ENCODE peak calls at places on chromosomes 2 and 18, in four cellular contexts. M, F, Q and R are unnamed samples.

GRCh38 chr18:55477537-55478300 is 110.3 kb downstream of the TCF4 start:
- DNase-seq in M (no peak), F (no peak), Q (no peak), R (no peak)

GRCh38 chr2:85697096-85697495 is 2.9 kb downstream of the GNLY start:
- DNase-seq in M (no peak), F (peak; percentile 32), Q (no peak), R (no peak)

GRCh38 chr2:36967236-36967876 is 1.0 kb upstream of the STRN start:
- DNase-seq in M (no peak), F (no peak), Q (no peak), R (no peak)

GRCh38 chr2:31136732-31137131 is 1.5 kb downstream of the GALNT14 start:
- DNase-seq in M (no peak), F (no peak), Q (no peak), R (peak; percentile 10)

GRCh38 chr2:133495226-133495625 is 73.0 kb downstream of the NCKAP5 start:
- DNase-seq in M (no peak), F (no peak), Q (no peak), R (no peak)

GRCh38 chr2:196464311-196464710 is 175.2 kb upstream of the CCDC150 start:
- DNase-seq in M (no peak), F (no peak), Q (no peak), R (no peak)

GRCh38 chr2:113977060-113977659 is 87.3 kb downstream of the ACTR3 start:
- DNase-seq in M (no peak), F (no peak), Q (no peak), R (no peak)

GRCh38 chr18:51029694-51030536 is at the start of gene SMAD4:
- DNase-seq in M (peak; percentile 99), F (peak; percentile 98), Q (peak; percentile 100), R (peak; percentile 99)

GRCh38 chr18:74273394-74273793 is 18.4 kb downstream of the CYB5A start:
- DNase-seq in M (no peak), F (no peak), Q (no peak), R (no peak)

GRCh38 chr2:22487036-22487435 is 897.9 kb upstream of the KLHL29 start:
- DNase-seq in M (no peak), F (no peak), Q (no peak), R (no peak)

GRCh38 chr2:39216495-39217191 is 27.1 kb downstream of the CDKL4 start:
- DNase-seq in M (no peak), F (no peak), Q (no peak), R (peak; percentile 6)

GRCh38 chr2:204205548-204205947 is 269.0 kb downstream of the ICOS start:
- DNase-seq in M (no peak), F (no peak), Q (peak; percentile 56), R (no peak)

GRCh38 chr2:102143450-102143985 is 972 bp downstream of the IL1R1 start:
- DNase-seq in M (no peak), F (peak; percentile 17), Q (no peak), R (no peak)

GRCh38 chr2:101354420-101354819 is 32.9 kb downstream of the CREG2 start:
- DNase-seq in M (no peak), F (peak; percentile 63), Q (no peak), R (no peak)

GRCh38 chr2:174591740-174592139 is 5.9 kb downstream of the WIPF1 start:
- DNase-seq in M (no peak), F (no peak), Q (no peak), R (no peak)

GRCh38 chr2:174593041-174593440 is 4.6 kb downstream of the WIPF1 start:
- DNase-seq in M (no peak), F (no peak), Q (no peak), R (no peak)

GRCh38 chr2:174590346-174590745 is 7.3 kb downstream of the WIPF1 start:
- DNase-seq in M (no peak), F (no peak), Q (no peak), R (no peak)

GRCh38 chr2:174589334-174589733 is 8.3 kb downstream of the WIPF1 start:
- DNase-seq in M (no peak), F (no peak), Q (no peak), R (no peak)

GRCh38 chr2:174590928-174591648 is 6.5 kb downstream of the WIPF1 start:
- DNase-seq in M (no peak), F (no peak), Q (no peak), R (no peak)
- H3K4me3 ChIP-seq in M (no peak overlapping the region), F (no peak overlapping the region), Q (no peak overlapping the region), R (no peak overlapping the region)

DNA sequence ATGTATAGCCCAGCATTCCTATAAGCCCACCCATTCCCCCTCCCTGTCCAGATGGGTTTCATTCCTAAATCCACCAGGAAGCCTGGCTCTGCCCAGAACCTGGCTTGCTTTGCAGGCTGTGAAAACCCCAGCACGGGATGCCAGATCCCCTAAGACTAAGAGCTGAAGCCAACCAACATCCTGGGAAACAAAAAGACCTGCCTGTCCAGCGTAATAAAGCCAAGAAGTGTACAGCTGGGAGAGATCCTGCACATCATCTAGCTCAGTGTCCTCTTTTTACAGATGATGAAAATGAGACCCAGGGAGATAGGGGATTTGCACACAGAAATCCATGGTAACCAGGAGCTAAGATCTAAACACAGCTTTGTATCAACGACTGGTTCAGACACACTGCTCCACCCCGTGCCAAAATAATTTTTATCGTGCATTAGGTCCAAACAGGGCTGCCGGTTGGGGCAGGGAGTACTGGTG is 3.0 kb downstream of the RND3 start:
- DNase-seq in M (no peak), F (no peak), Q (no peak), R (no peak)
- TF ChIP-seq POLR2AphosphoS5 in M (no peak), F (no peak), Q (no peak), R (no peak)

GRCh38 chr2:187435078-187435477 is 13.0 kb downstream of the CALCRL start:
- DNase-seq in M (no peak), F (no peak), Q (no peak), R (no peak)

GRCh38 chr2:187431911-187432310 is 16.1 kb downstream of the CALCRL start:
- DNase-seq in M (no peak), F (no peak), Q (no peak), R (no peak)

GRCh38 chr2:187438459-187438858 is 9.6 kb downstream of the CALCRL start:
- DNase-seq in M (no peak), F (no peak), Q (no peak), R (no peak)

GRCh38 chr2:187434342-187434785 is 13.7 kb downstream of the CALCRL start:
- DNase-seq in M (no peak), F (no peak), Q (no peak), R (no peak)

GRCh38 chr2:187435756-187436155 is 12.3 kb downstream of the CALCRL start:
- DNase-seq in M (no peak), F (no peak), Q (no peak), R (no peak)
- H3K4me3 ChIP-seq in M (no peak overlapping the region), F (no peak overlapping the region), Q (no peak overlapping the region), R (no peak overlapping the region)

DNA sequence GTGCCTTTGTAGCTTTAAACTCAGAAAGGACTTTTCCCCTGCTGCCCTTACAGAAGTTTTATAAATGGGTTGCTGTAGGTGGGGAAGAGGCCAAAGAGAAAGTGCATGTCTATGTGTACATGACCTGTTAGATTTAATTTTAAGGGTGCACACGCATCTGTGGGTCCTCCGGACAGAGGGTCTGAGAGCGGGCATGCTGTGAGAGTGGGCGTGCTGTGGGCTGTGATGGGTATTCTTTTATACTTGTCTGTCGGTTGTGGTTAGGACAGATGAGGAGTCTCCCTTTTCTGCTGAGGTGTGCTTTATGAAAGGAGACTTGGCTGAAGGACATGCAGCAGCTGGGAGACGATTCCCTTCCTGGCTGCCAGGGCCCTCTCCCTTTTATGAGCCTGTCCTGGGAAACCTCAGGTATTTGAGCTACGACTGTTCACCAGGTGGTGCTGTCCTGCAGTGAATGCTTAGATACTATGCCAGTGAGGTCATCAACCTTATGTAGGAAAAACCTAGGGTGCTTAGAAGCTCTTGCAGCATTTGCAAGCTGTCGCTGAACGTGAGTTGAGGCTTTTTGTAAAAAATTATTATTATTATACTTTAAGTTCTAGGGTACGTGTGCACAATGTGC is 67.5 kb downstream of the TANC1 start:
- DNase-seq in M (no peak), F (no peak), Q (no peak), R (peak; percentile 13)
- TF ChIP-seq POLR2AphosphoS5 in M (no peak), F (no peak), Q (no peak), R (no peak)

DNA sequence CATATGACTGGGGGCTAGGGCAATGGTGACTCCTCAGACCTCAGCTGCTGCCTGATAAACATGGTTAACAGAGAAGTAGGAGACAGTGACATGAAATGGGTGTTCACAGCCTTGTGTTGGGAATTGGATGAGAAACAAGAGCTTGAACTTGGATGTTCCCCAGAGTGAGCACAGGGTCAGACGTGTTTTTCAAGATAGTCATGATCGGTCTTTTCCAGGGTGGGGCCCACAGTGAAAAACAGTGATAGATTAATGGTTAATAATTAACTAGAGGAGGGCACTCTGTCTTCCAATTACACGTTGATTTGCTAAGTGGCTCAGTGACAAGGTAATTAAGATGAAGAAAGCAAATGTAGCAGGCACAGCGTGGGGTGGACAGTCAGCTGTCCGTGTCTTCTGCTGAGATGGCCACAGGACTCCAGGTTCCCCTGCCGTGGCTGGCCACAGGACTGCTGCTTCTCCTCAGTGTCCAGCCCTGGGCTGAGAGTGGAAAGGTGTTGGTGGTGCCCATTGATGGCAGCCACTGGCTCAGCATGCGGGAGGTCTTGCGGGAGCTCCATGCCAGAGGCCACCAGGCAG is at the start of gene UGT1A3:
- DNase-seq in M (no peak), F (no peak), Q (no peak), R (no peak)
- H3K4me3 ChIP-seq in M (no peak within 1 kb of the TSS), F (no peak within 1 kb of the TSS), Q (no peak within 1 kb of the TSS), R (no peak within 1 kb of the TSS)

GRCh38 chr2:55862269-55862668 is 61.3 kb downstream of the EFEMP1 start:
- DNase-seq in M (no peak), F (no peak), Q (no peak), R (no peak)

GRCh38 chr2:55861733-55862132 is 61.8 kb downstream of the EFEMP1 start:
- DNase-seq in M (no peak), F (no peak), Q (no peak), R (no peak)

GRCh38 chr2:55857766-55858165 is 65.8 kb downstream of the EFEMP1 start:
- DNase-seq in M (no peak), F (no peak), Q (no peak), R (no peak)

GRCh38 chr2:55856936-55857335 is 66.6 kb downstream of the EFEMP1 start:
- DNase-seq in M (no peak), F (no peak), Q (no peak), R (no peak)

DNA sequence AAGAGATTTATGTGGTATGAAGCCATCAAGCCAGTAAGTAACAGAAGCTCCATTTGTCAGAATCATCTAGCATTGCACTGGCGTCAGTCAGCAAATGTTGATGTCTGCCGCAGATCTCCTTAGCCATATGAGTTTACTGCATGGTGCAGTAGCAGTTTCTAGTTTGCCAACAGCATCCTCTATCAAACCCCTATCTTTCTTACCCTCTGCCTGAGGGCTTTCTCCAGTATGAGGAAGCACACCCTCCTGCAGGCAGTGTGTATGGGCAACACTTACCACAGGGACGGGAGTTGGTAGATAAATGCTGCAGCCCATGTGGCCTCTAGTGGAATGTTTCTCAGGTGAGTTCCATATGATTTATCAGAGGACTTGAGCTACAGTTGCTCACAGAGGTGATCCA is 63.7 kb downstream of the EFEMP1 start:
- DNase-seq in M (no peak), F (no peak), Q (no peak), R (no peak)
- TF ChIP-seq POLR2AphosphoS5 in M (no peak), F (no peak), Q (no peak), R (no peak)

DNA sequence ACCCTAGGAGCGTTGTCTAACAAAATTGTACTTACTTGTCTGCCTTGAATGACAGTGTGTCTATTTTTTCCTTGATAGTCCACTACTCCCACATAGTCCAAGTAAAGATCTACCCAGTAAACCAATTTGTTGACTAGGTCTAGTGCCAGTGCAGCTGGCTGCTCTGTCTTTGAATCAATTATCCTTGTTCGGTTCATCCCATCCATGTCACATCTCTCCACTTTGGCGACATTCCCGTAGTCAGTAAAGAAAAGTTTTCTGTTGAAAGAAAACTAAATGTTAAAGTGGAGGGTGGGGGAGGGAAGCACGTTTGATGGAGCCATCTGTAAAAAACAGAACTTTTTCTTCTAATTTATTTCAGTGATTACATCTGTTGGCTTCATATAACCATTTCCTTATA is 1068.8 kb downstream of the LRP1B start:
- DNase-seq in M (no peak), F (no peak), Q (no peak), R (no peak)
- H3K4me3 ChIP-seq in M (no peak overlapping the region), F (no peak overlapping the region), Q (no peak overlapping the region), R (no peak overlapping the region)